ENCODE peak calls at places on chromosomes 6 and 20, in six cellular contexts. Q is endothelial cell of umbilical vein, V is GM12878, B is A549, S is NB4, Y is HepG2. U is an unnamed sample.
A peak's percentile ranks its signal among the peaks of the same experiment; 100 is the strongest.

GRCh38 chr6:5215181-5215580 is 45.6 kb downstream of the LYRM4 start:
- DNase-seq in Q (peak; percentile 52), S (no peak), V (no peak), B (no peak), Y (no peak), U (no peak)

GRCh38 chr6:90975741-90976140 is 388.9 kb upstream of the MAP3K7 start:
- DNase-seq in V (no peak), Q (no peak), B (no peak), Y (no peak), S (no peak), U (no peak)

GRCh38 chr6:33168202-33168601 is 24.1 kb downstream of the COL11A2 start:
- DNase-seq in V (no peak), B (no peak), S (no peak), Q (no peak), Y (no peak), U (no peak)

GRCh38 chr6:125865015-125865414 is 74.3 kb downstream of the NCOA7 start:
- DNase-seq in Y (no peak), B (no peak), Q (no peak), V (no peak), S (no peak), U (no peak)

GRCh38 chr20:61391185-61391584 is 139.1 kb downstream of the CDH4 start:
- DNase-seq in Y (no peak), V (no peak), B (no peak), Q (no peak), S (no peak), U (no peak)

GRCh38 chr20:36628076-36628475 is 17.9 kb downstream of the SLA2 start:
- DNase-seq in B (no peak), V (no peak), S (peak; percentile 69), Q (no peak), Y (peak; percentile 60), U (no peak)

GRCh38 chr20:362271-363254 is 15.7 kb downstream of the NRSN2 start:
- DNase-seq in S (peak; percentile 78), Q (peak; percentile 89), V (no peak), B (peak; percentile 94), Y (peak; percentile 99), U (no peak)

GRCh38 chr6:42704251-42704936 is 18.0 kb downstream of the PRPH2 start:
- DNase-seq in Y (peak; percentile 14), Q (no peak), B (no peak), S (no peak), V (no peak), U (no peak)

GRCh38 chr20:34312544-34313217 is 9.5 kb upstream of the AHCY start:
- DNase-seq in Q (peak; percentile 87), B (peak; percentile 79), V (peak; percentile 65), S (peak; percentile 91), Y (peak; percentile 96), U (peak; percentile 93)

GRCh38 chr20:21100590-21101452 is 5.3 kb downstream of the LINC00237 start:
- DNase-seq in V (no peak), B (no peak), Y (no peak), Q (peak; percentile 10), S (peak; percentile 86), U (no peak)

GRCh38 chr6:138296786-138297185 is 78.5 kb upstream of the PBOV1 start:
- DNase-seq in S (no peak), V (no peak), B (no peak), Y (no peak), Q (no peak), U (no peak)
- TF ChIP-seq MYC in S (no peak), V (no peak), B (no peak), Y (no peak), Q (no peak), U (no peak)

DNA sequence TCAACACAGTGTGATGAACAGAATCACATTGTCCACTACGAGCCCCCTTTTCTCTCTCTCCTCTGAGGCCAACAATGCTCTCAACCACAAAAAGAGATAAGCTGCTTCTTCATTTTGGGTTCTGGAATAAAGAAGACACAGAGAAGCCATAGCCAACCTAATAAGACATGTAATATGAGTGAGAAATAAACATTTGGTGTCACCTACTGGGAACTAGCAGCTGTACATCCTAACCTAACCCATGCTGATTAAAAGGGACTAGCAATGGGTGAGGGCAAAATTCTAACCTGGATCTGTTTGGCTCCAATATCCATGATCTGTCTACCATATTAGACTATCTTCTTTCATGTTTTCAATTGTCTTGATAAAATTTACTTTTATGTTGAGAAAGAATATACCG is 369.1 kb upstream of the MARCKS start:
- DNase-seq in S (peak; percentile 13), B (no peak), V (no peak), Q (no peak), Y (no peak), U (no peak)
- TF ChIP-seq MYC in S (no peak), B (no peak), V (no peak), Q (no peak), Y (no peak), U (no peak)

DNA sequence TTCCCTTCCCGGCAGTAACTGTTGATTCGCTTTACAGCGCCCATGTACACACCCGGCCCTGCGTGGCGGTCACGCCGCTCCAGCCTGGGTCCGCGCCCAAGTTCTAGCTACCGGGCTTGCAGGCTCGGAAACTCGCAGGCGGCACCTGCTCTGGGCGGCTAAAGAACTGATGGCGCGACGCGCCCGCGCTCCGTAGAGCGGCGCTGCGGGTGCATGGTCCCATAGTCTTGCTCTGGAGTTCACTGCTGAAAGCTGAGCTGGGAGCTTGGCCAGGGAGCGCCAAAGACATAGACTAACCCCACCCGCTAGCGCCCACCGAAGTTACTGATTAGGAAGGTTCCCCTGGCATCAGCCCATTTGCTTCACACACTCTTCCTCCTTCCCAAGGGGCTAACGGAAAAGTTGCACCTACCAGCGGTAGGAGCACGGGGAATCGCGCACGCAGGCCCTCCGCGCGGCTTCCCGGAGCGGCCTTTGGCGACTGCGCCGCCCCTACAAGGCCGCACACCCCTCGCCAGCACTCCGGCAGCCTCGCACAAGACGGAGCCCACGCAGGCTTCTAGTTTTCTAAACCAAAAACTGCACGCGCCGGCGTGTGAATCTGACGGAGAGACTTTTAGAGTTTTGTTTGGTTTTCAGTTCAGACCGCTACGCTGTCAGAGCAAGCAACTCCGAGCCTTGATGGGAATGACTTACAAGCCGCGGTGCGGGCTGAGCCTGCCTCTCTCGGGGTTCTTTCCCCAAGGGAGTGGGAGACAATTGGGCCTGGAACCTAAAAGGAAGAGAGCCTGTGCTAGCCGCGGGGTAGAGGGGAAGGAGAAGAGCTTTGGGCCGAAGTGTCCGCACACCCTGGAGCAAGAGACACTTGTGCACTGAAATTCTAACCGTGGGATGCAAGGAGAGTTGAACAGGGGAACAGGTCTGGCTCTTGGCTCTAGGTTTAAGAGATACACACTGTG is 994 bp upstream of the POU3F2 start:
- DNase-seq in Y (no peak), V (no peak), S (peak; percentile 24), B (no peak), Q (peak; percentile 53), U (no peak)
- TF ChIP-seq MYC in Y (no peak), V (no peak), S (no peak), B (no peak), Q (no peak), U (no peak)

DNA sequence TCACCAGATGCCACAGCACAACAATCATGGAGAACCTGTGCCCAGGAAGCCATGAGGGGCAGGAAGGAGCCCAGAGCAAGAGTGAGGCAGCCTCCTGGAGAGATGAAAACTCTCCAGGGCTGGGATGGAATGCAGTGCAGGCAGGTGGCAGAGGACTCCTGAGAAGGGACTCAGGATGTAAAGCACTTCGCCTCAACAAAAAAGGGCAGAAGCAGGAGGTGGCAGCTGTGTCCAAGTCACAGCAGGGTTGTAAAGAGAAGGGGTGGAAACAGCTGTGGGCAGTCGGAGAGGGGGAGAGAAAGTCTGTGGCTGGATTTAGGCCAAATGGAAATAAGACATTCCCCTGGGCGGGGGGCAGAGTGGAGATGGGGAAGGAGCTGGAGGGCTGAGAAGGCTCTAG is 34.9 kb downstream of the CYP21A2 start:
- DNase-seq in B (no peak), V (no peak), S (no peak), Y (no peak), Q (no peak), U (no peak)
- TF ChIP-seq MYC in B (no peak), V (no peak), S (no peak), Y (no peak), Q (no peak), U (no peak)

GRCh38 chr6:163723759-163724158 is 309.2 kb downstream of the QKI start:
- DNase-seq in S (no peak), V (no peak), Q (no peak), Y (no peak), B (no peak), U (no peak)

GRCh38 chr6:163720460-163721235 is 306.1 kb downstream of the QKI start:
- DNase-seq in S (no peak), Y (no peak), B (no peak), V (no peak), Q (no peak), U (no peak)

GRCh38 chr6:163724196-163724595 is 309.7 kb downstream of the QKI start:
- DNase-seq in B (no peak), V (no peak), S (no peak), Y (no peak), Q (no peak), U (no peak)

GRCh38 chr6:163721435-163721834 is 306.9 kb downstream of the QKI start:
- DNase-seq in Q (no peak), Y (no peak), B (no peak), S (no peak), V (no peak), U (no peak)

DNA sequence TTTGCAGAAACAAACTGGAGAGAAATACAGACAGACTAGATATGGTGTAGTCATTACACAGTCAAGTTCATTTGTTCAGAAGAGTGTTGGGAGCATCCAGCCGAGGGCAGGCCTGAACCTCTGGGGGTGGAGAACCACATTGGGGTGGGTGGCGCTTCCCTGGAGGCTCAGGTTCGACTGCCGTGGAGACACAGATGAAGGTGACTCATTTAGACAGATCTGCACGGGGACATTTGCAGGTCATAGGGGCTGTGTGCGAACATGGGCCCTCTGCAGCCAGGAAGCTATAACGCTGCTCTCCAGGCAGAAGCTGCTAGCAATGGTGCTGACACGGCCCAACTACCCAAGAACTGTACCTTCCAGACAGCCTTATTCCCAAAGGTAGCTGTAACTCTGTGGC is 307.8 kb downstream of the QKI start:
- DNase-seq in V (no peak), Y (no peak), S (no peak), Q (no peak), B (no peak), U (peak; percentile 61)
- TF ChIP-seq MYC in V (no peak), Y (no peak), S (no peak), Q (no peak), B (no peak), U (no peak)

GRCh38 chr6:53302678-53303360 is 45.9 kb downstream of the ELOVL5 start:
- DNase-seq in B (no peak), Y (peak; percentile 39), V (no peak), S (no peak), Q (peak; percentile 95), U (no peak)
- TF ChIP-seq MYC in B (no peak), Y (no peak), V (no peak), S (no peak), Q (no peak), U (no peak)

GRCh38 chr6:10521104-10521808 is at the start of gene GCNT2:
- DNase-seq in Y (peak; percentile 92), B (peak; percentile 46), S (peak; percentile 67), V (no peak), Q (peak; percentile 66), U (no peak)

GRCh38 chr6:10520468-10520867 is 683 bp upstream of the GCNT2 start:
- DNase-seq in Q (peak; percentile 81), V (no peak), S (peak; percentile 67), B (no peak), Y (peak; percentile 41), U (no peak)

GRCh38 chr6:10516953-10517352 is 4.2 kb upstream of the GCNT2 start:
- DNase-seq in Y (no peak), V (no peak), Q (no peak), B (no peak), S (no peak), U (no peak)

GRCh38 chr6:10522929-10523573 is 1.9 kb downstream of the GCNT2 start:
- DNase-seq in Q (no peak), B (no peak), Y (peak; percentile 80), S (no peak), V (no peak), U (peak; percentile 35)

GRCh38 chr6:10518461-10519216 is 2.5 kb upstream of the GCNT2 start:
- DNase-seq in Q (peak; percentile 88), B (no peak), V (no peak), Y (peak; percentile 54), S (peak; percentile 93), U (peak; percentile 92)
- TF ChIP-seq MYC in Q (no peak), B (no peak), V (no peak), Y (no peak), S (no peak), U (no peak)

U was measured in K562.